ENCODE peak calls at places on chromosomes 12 and 14, in nine cellular contexts. K, M, D, V, F, R, O, I and U are unnamed samples.

GRCh38 chr12:91590991-91591987 is 408.7 kb upstream of the DCN start:
- DNase-seq in K (peak; percentile 75), M (no peak), D (no peak), V (no peak), F (no peak), R (no peak), O (no peak), I (no peak), U (no peak)

GRCh38 chr12:119198440-119198839 is 19.7 kb downstream of the HSPB8 start:
- DNase-seq in K (no peak), M (no peak), D (peak; percentile 12), V (no peak), F (no peak), R (no peak), O (no peak), I (no peak), U (no peak)

GRCh38 chr12:68451261-68452091 is 119.3 kb upstream of the MDM1 start:
- DNase-seq in K (peak; percentile 27), M (no peak), D (peak; percentile 89), V (peak; percentile 88), F (no peak), R (peak; percentile 32), O (peak; percentile 37), I (no peak), U (peak; percentile 11)

GRCh38 chr14:64768401-64769095 is 64.3 kb downstream of the PLEKHG3 start:
- DNase-seq in K (no peak), M (no peak), D (no peak), V (no peak), F (peak; percentile 20), R (no peak), O (no peak), I (no peak), U (no peak)

GRCh38 chr12:72978999-72979398 is 706.8 kb downstream of the TRHDE start:
- DNase-seq in K (peak; percentile 58), M (no peak), D (no peak), V (no peak), F (no peak), R (no peak), O (no peak), I (no peak), U (no peak)

GRCh38 chr12:4742421-4742970 is 22.3 kb downstream of the GALNT8 start:
- DNase-seq in K (no peak), M (no peak), D (no peak), V (no peak), F (no peak), R (no peak), O (no peak), I (no peak), U (no peak)

GRCh38 chr14:35337074-35337556 is 44.9 kb downstream of the PSMA6 start:
- DNase-seq in K (no peak), M (no peak), D (no peak), V (no peak), F (no peak), R (peak; percentile 83), O (no peak), I (no peak), U (no peak)

GRCh38 chr12:12608557-12608957 is 3.1 kb upstream of the CREBL2 start:
- DNase-seq in K (peak; percentile 45), M (no peak), D (peak; percentile 17), V (peak; percentile 57), F (no peak), R (no peak), O (peak; percentile 44), I (no peak), U (no peak)

GRCh38 chr12:20487519-20487918 is 119.2 kb downstream of the PDE3A start:
- DNase-seq in K (no peak), M (no peak), D (no peak), V (no peak), F (no peak), R (no peak), O (no peak), I (no peak), U (no peak)

GRCh38 chr12:60112778-60113177 is 516.9 kb downstream of the SLC16A7 start:
- DNase-seq in K (peak; percentile 27), M (no peak), D (no peak), V (no peak), F (no peak), R (no peak), O (no peak), I (no peak), U (no peak)

GRCh38 chr12:60106207-60106606 is 510.4 kb downstream of the SLC16A7 start:
- DNase-seq in K (peak; percentile 56), M (no peak), D (peak; percentile 47), V (no peak), F (no peak), R (no peak), O (no peak), I (no peak), U (peak; percentile 41)

GRCh38 chr12:60112063-60112462 is 516.2 kb downstream of the SLC16A7 start:
- DNase-seq in K (no peak), M (no peak), D (no peak), V (no peak), F (no peak), R (no peak), O (no peak), I (no peak), U (no peak)

GRCh38 chr12:60107992-60108391 is 512.2 kb downstream of the SLC16A7 start:
- DNase-seq in K (no peak), M (no peak), D (no peak), V (no peak), F (no peak), R (no peak), O (no peak), I (no peak), U (no peak)
- H3K9ac ChIP-seq in K (no peak overlapping the region), M (no peak overlapping the region), D (no peak overlapping the region), V (no peak overlapping the region), F (no peak overlapping the region), R (no peak overlapping the region), O (no peak overlapping the region), I (no peak overlapping the region), U (no peak overlapping the region)

GRCh38 chr12:107622005-107622404 is 63.6 kb upstream of the PWP1 start:
- DNase-seq in K (peak; percentile 49), M (peak; percentile 80), D (peak; percentile 3), V (no peak), F (peak; percentile 54), R (no peak), O (no peak), I (peak; percentile 76), U (no peak)
- TF ChIP-seq CTCF in K (peak; percentile 72), M (peak; percentile 75), D (peak; percentile 41), V (peak; percentile 67), F (peak; percentile 67), R (peak; percentile 20), O (peak; percentile 65), I (peak; percentile 82), U (peak; percentile 10)

GRCh38 chr12:107319536-107320030 is 226.2 kb upstream of the CRY1 start:
- DNase-seq in K (no peak), M (no peak), D (no peak), V (no peak), F (peak; percentile 57), R (no peak), O (peak; percentile 26), I (no peak), U (no peak)

GRCh38 chr12:107318554-107318803 is 225.1 kb upstream of the CRY1 start:
- DNase-seq in K (peak; percentile 17), M (no peak), D (no peak), V (no peak), F (no peak), R (no peak), O (no peak), I (no peak), U (no peak)

GRCh38 chr12:107320031-107320928 is 226.9 kb upstream of the CRY1 start:
- DNase-seq in K (peak; percentile 89), M (peak; percentile 79), D (peak; percentile 61), V (no peak), F (peak; percentile 76), R (peak; percentile 44), O (peak; percentile 91), I (peak; percentile 87), U (peak; percentile 14)

GRCh38 chr12:107318804-107319535 is 225.6 kb upstream of the CRY1 start:
- DNase-seq in K (peak; percentile 40), M (peak; percentile 75), D (peak; percentile 51), V (no peak), F (peak; percentile 78), R (no peak), O (peak; percentile 65), I (peak; percentile 58), U (peak; percentile 48)

DNA sequence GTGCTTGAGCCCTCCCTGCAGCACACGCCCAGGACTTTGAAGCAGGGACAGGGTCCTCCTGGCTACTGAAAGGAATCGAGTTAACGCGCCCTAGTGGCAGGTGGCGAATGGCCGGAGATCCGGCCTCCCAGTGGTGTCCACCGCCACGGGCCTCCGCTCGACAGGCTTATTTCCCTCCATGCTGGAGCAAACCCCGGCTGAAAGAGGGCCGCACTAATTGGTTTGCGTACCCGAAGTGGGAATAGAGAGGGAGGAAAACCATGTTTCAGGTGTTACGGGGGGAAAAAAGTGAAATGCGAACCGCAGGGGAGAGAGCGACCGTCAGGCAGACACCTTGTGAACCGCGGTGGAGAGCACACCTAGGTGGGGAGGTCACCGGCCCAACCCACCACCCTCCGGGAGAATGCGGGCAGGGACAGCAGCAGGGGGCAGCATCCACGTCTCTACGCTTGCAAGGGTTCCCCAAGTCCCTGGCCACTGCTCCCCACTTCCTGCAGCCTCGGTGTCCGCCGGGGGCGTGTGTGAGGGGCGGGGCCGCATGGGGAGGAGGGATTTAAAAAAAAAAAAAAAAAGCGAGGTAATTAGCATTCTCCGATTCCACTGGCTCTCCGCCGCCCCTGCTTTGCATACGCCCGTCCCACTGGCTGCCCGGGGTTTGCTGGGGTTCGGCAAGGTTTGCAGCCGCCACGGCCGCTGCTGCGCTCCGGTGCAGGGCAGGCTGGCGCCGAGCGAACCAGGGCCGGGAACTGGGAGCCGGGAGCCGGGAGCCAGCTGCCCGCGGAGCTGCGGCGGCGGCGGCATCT is 224.6 kb upstream of the CRY1 start:
- DNase-seq in K (peak; percentile 91), M (peak; percentile 85), D (peak; percentile 88), V (no peak), F (peak; percentile 98), R (peak; percentile 82), O (peak; percentile 94), I (peak; percentile 96), U (peak; percentile 81)
- H3K9ac ChIP-seq in K (peak overlapping the region; percentile 60), M (no peak overlapping the region), D (no peak overlapping the region), V (no peak overlapping the region), F (no peak overlapping the region), R (peak overlapping the region; percentile 34), O (peak overlapping the region; percentile 66), I (no peak overlapping the region), U (no peak overlapping the region)

GRCh38 chr12:8779281-8779680 is 43.1 kb upstream of the A2ML1 start:
- DNase-seq in K (no peak), M (no peak), D (no peak), V (no peak), F (no peak), R (no peak), O (no peak), I (peak; percentile 26), U (peak; percentile 32)

GRCh38 chr12:8784464-8784863 is 38.0 kb upstream of the A2ML1 start:
- DNase-seq in K (no peak), M (peak; percentile 43), D (no peak), V (no peak), F (no peak), R (no peak), O (no peak), I (peak; percentile 27), U (no peak)

GRCh38 chr12:8779862-8780261 is 42.6 kb upstream of the A2ML1 start:
- DNase-seq in K (peak; percentile 10), M (no peak), D (no peak), V (no peak), F (no peak), R (no peak), O (no peak), I (no peak), U (no peak)

GRCh38 chr12:8781326-8781725 is 41.1 kb upstream of the A2ML1 start:
- DNase-seq in K (no peak), M (no peak), D (no peak), V (no peak), F (no peak), R (no peak), O (no peak), I (peak; percentile 15), U (no peak)

GRCh38 chr12:8780389-8780788 is 42.0 kb upstream of the A2ML1 start:
- DNase-seq in K (peak; percentile 37), M (no peak), D (peak; percentile 44), V (no peak), F (peak; percentile 42), R (no peak), O (peak; percentile 40), I (peak; percentile 47), U (peak; percentile 51)
- TF ChIP-seq CTCF in K (peak; percentile 33), M (no peak), D (peak; percentile 35), V (peak; percentile 25), F (peak; percentile 62), R (no peak), O (peak; percentile 71), I (peak; percentile 69), U (no peak)